ENCODE peak calls at places on chromosomes 13 and 19, in nine cellular contexts. N is fibroblast of lung, X is lower leg skin, U is epithelial cell of esophagus, K is GM23338, E is AG04449, J is thoracic aorta, W is ascending aorta, S is fibroblast of pulmonary artery. G is an unnamed sample.

GRCh38 chr13:111468037-111468959 is 147.9 kb downstream of the TEX29 start:
- DNase-seq in W (no peak), S (no peak), U (no peak), J (no peak), N (no peak), X (peak; percentile 82), K (no peak), E (no peak), G (no peak)

GRCh38 chr13:42660367-42660965 is 86.5 kb downstream of the TNFSF11 start:
- DNase-seq in E (no peak), N (peak; percentile 52), K (no peak), S (peak; percentile 51), J (no peak), W (no peak), X (no peak), U (peak; percentile 50), G (peak; percentile 33)

GRCh38 chr19:50377051-50377441 is 789 bp downstream of the NR1H2 start:
- DNase-seq in W (no peak), N (no peak), S (peak; percentile 19), K (peak; percentile 94), X (no peak), E (no peak), U (peak; percentile 37), J (no peak), G (no peak)

GRCh38 chr19:5046339-5047039 is 77.6 kb downstream of the KDM4B start:
- DNase-seq in J (no peak), S (no peak), U (peak; percentile 71), W (no peak), K (no peak), E (no peak), N (no peak), X (no peak), G (no peak)

GRCh38 chr13:75507027-75508001 is 25.3 kb upstream of the TBC1D4 start:
- DNase-seq in X (no peak), N (no peak), W (no peak), E (no peak), U (peak; percentile 30), J (no peak), K (no peak), S (no peak), G (no peak)

GRCh38 chr19:35116085-35116801 is 620 bp downstream of the FXYD3 start:
- DNase-seq in S (no peak), J (no peak), E (no peak), U (peak; percentile 87), W (no peak), K (no peak), X (peak; percentile 89), N (no peak), G (no peak)

GRCh38 chr13:27425918-27426630 is 1.7 kb downstream of the GTF3A start:
- DNase-seq in N (peak; percentile 75), U (peak; percentile 93), W (peak; percentile 70), X (peak; percentile 93), J (peak; percentile 30), K (peak; percentile 73), E (no peak), S (peak; percentile 77), G (peak; percentile 78)

GRCh38 chr13:98370806-98371553 is 193.9 kb upstream of the RNF113B start:
- DNase-seq in U (peak; percentile 27), K (no peak), J (no peak), E (peak; percentile 70), W (no peak), S (peak; percentile 84), N (peak; percentile 92), X (peak; percentile 74), G (peak; percentile 88)

GRCh38 chr13:99256709-99257108 is 1.5 kb downstream of the GPR18 start:
- DNase-seq in E (no peak), X (no peak), S (peak; percentile 29), U (no peak), W (no peak), N (peak; percentile 15), J (no peak), K (no peak), G (peak; percentile 40)

GRCh38 chr13:41909524-41909923 is 51.4 kb downstream of the VWA8 start:
- DNase-seq in J (no peak), E (no peak), S (no peak), K (no peak), X (no peak), N (no peak), W (no peak), U (peak; percentile 87), G (no peak)

GRCh38 chr13:66137384-66137783 is 1092.8 kb downstream of the PCDH9 start:
- DNase-seq in N (no peak), E (no peak), X (no peak), K (no peak), J (no peak), W (no peak), S (no peak), U (no peak), G (no peak)

GRCh38 chr13:29583073-29583785 is 12.3 kb downstream of the SLC7A1 start:
- DNase-seq in J (no peak), U (peak; percentile 64), W (no peak), S (no peak), E (no peak), X (no peak), K (no peak), N (no peak), G (peak; percentile 37)

GRCh38 chr19:9018163-9018875 is 8.1 kb upstream of the MUC16 start:
- DNase-seq in N (no peak), S (no peak), E (no peak), X (no peak), K (no peak), W (no peak), J (no peak), U (no peak), G (no peak)

GRCh38 chr13:65555973-65556372 is 1674.2 kb downstream of the PCDH9 start:
- DNase-seq in K (no peak), N (no peak), W (no peak), U (no peak), X (no peak), E (no peak), J (no peak), S (no peak), G (no peak)

GRCh38 chr13:98524793-98525192 is 52.1 kb downstream of the STK24 start:
- DNase-seq in J (no peak), U (no peak), W (no peak), E (no peak), K (no peak), X (no peak), S (no peak), N (no peak), G (no peak)

GRCh38 chr19:54128441-54128725 is 9.2 kb upstream of the CNOT3 start:
- DNase-seq in X (no peak), U (no peak), J (no peak), S (no peak), N (no peak), W (no peak), K (no peak), E (no peak), G (no peak)

GRCh38 chr19:14558370-14559066 is 13.3 kb downstream of the NDUFB7 start:
- DNase-seq in E (no peak), U (no peak), X (no peak), W (no peak), K (no peak), S (no peak), J (no peak), N (no peak), G (no peak)

GRCh38 chr13:97114696-97115095 is 107.4 kb upstream of the MBNL2 start:
- DNase-seq in X (no peak), J (no peak), E (no peak), S (no peak), K (no peak), W (no peak), U (no peak), N (no peak), G (no peak)

GRCh38 chr19:22797040-22797439 is 13.1 kb upstream of the ZNF99 start:
- DNase-seq in W (no peak), U (no peak), N (no peak), J (no peak), E (no peak), K (peak; percentile 46), S (no peak), X (no peak), G (no peak)
- TF ChIP-seq CTCF in W (no peak), U (no peak), N (no peak), J (no peak), E (no peak), K (no peak), S (no peak), X (no peak), G (no peak)

GRCh38 chr19:55702131-55702627 is 27.2 kb downstream of the EPN1 start:
- DNase-seq in N (no peak), E (no peak), J (no peak), X (peak; percentile 59), K (peak; percentile 22), U (no peak), W (no peak), S (peak; percentile 66), G (peak; percentile 4)
- H3K4me3 ChIP-seq in N (no peak overlapping the region), E (no peak overlapping the region), J (no peak overlapping the region), X (no peak overlapping the region), K (no peak overlapping the region), U (no peak overlapping the region), W (no peak overlapping the region), S (no peak overlapping the region), G (no peak overlapping the region)

DNA sequence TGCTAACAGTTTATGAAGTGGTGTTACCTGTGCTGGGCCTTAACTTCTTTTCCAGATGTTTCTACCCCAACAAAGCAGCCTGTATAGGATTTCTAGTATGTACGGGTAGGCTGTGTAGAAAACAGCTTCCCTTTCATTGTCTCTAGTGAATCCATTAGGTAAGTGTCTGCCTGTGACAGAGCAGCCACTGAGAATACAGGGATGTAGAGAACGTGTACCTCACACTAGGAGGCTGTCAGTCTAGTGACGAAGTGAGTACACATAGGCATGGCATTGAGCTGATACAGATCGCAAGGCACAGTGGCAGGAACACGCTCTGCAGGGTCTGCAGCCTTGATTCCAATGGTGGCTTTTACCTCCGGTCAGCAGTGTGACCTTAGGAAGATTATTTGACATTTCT is 117.7 kb downstream of the SHISA2 start:
- DNase-seq in E (no peak), U (no peak), K (no peak), X (no peak), N (no peak), J (no peak), S (no peak), W (no peak), G (no peak)
- TF ChIP-seq CTCF in E (no peak), U (no peak), K (no peak), X (no peak), N (no peak), J (no peak), S (no peak), W (no peak), G (no peak)

GRCh38 chr13:101262306-101262705 is 154.0 kb downstream of the NALCN start:
- DNase-seq in W (no peak), X (no peak), J (no peak), S (no peak), K (no peak), E (no peak), U (no peak), N (no peak), G (no peak)
- H3K4me3 ChIP-seq in W (no peak overlapping the region), X (no peak overlapping the region), J (no peak overlapping the region), S (no peak overlapping the region), K (no peak overlapping the region), E (no peak overlapping the region), U (no peak overlapping the region), N (no peak overlapping the region), G (no peak overlapping the region)

GRCh38 chr19:33022472-33023116 is 42.1 kb downstream of the RHPN2 start:
- DNase-seq in X (no peak), K (peak; percentile 93), J (no peak), E (no peak), N (no peak), U (no peak), W (no peak), S (no peak), G (no peak)
- TF ChIP-seq CTCF in X (no peak), K (peak; percentile 72), J (no peak), E (no peak), N (no peak), U (no peak), W (no peak), S (no peak), G (no peak)